ENCODE peak calls at places on chromosome 3, in six cellular contexts. G is stimulated activated CD8-positive, alpha-beta memory T cell treated with anti-CD3 and anti-CD28 coated beads, Interleukin-2, amount 100 ng/mL, for 1 hour; I is posterior vena cava; R is caudate nucleus; Y is neural crest cell; K is putamen. Q is an unnamed sample.

GRCh38 chr3:187025254-187025655 is 94.9 kb downstream of the ST6GAL1 start:
- DNase-seq in R (no peak), Y (no peak), K (no peak), I (no peak), G (peak), Q (no peak)

GRCh38 chr3:97901327-97902295 is 70.6 kb downstream of the RIOX2 start:
- DNase-seq in G (no peak), I (no peak), Y (no peak), R (no peak), K (no peak), Q (no peak)

GRCh38 chr3:101036213-101036618 is 43.0 kb upstream of the ABI3BP start:
- DNase-seq in I (peak), G (no peak), K (no peak), Y (no peak), R (no peak), Q (no peak)

GRCh38 chr3:179091113-179091512 is 19.5 kb upstream of the ZMAT3 start:
- DNase-seq in G (no peak), I (no peak), K (no peak), Y (no peak), R (no peak), Q (no peak)

GRCh38 chr3:106745344-106746168 is 631.7 kb upstream of the CCDC54 start:
- DNase-seq in Y (no peak), R (no peak), K (no peak), G (no peak), I (no peak), Q (no peak)

GRCh38 chr3:5729852-5730251 is 542.3 kb downstream of the EDEM1 start:
- DNase-seq in K (no peak), I (no peak), G (no peak), Y (no peak), R (no peak), Q (no peak)

GRCh38 chr3:194300392-194300758 is 50.8 kb downstream of the CPN2 start:
- DNase-seq in G (no peak), R (no peak), I (peak), K (no peak), Y (no peak), Q (peak)

GRCh38 chr3:64494530-64494929 is 193.3 kb downstream of the ADAMTS9 start:
- DNase-seq in Y (no peak), G (no peak), R (no peak), I (no peak), K (no peak), Q (no peak)

GRCh38 chr3:48039487-48040190 is 23.4 kb upstream of the MAP4 start:
- DNase-seq in R (no peak), Y (no peak), K (peak), G (no peak), I (no peak), Q (no peak)

GRCh38 chr3:138477120-138477519 is 42.7 kb downstream of the ESYT3 start:
- DNase-seq in R (no peak), G (no peak), Y (no peak), K (no peak), I (no peak), Q (no peak)

GRCh38 chr3:76131396-76132153 is 346.2 kb upstream of the ZNF717 start:
- DNase-seq in K (no peak), Y (no peak), R (no peak), I (no peak), G (no peak), Q (no peak)

GRCh38 chr3:72797773-72798543 is 50.3 kb downstream of the SHQ1 start:
- DNase-seq in Y (no peak), R (no peak), G (no peak), K (no peak), I (peak), Q (no peak)

GRCh38 chr3:23874359-23875120 is 42.2 kb downstream of the NKIRAS1 start:
- DNase-seq in I (no peak), R (no peak), K (no peak), G (no peak), Y (no peak), Q (no peak)

GRCh38 chr3:130480736-130481135 is 36.2 kb upstream of the COL6A6 start:
- DNase-seq in R (no peak), I (no peak), K (no peak), G (no peak), Y (peak), Q (no peak)

GRCh38 chr3:11717301-11717700 is 73.6 kb upstream of the VGLL4 start:
- DNase-seq in R (no peak), K (no peak), Y (no peak), G (no peak), I (no peak), Q (no peak)

GRCh38 chr3:17740703-17741102 is 1.7 kb downstream of the TBC1D5 start:
- DNase-seq in K (no peak), G (no peak), Y (no peak), R (no peak), I (no peak), Q (no peak)

GRCh38 chr3:53238051-53238850 is 17.6 kb downstream of the TKT start:
- DNase-seq in R (no peak), K (no peak), I (peak), G (no peak), Y (no peak), Q (peak)

GRCh38 chr3:40801276-40801675 is 276.5 kb downstream of the ZNF621 start:
- DNase-seq in R (no peak), G (no peak), K (no peak), Y (no peak), I (no peak), Q (no peak)

GRCh38 chr3:111238896-111239295 is 167.3 kb downstream of the NECTIN3 start:
- DNase-seq in G (no peak), K (no peak), Y (no peak), I (no peak), R (no peak), Q (no peak)

GRCh38 chr3:38960953-38961622 is 90.7 kb downstream of the SCN11A start:
- DNase-seq in G (no peak), R (no peak), I (no peak), Y (peak), K (peak), Q (no peak)

GRCh38 chr3:5071061-5071460 is 51.0 kb upstream of the ARL8B start:
- DNase-seq in K (no peak), I (no peak), Y (no peak), G (no peak), R (no peak), Q (no peak)

GRCh38 chr3:129632977-129633376 is 26.5 kb upstream of the PLXND1 start:
- DNase-seq in Y (no peak), K (no peak), G (no peak), I (no peak), R (no peak), Q (no peak)

GRCh38 chr3:177451940-177452484 is 254.7 kb upstream of the TBL1XR1 start:
- DNase-seq in R (no peak), K (no peak), I (no peak), Y (no peak), G (no peak), Q (no peak)

GRCh38 chr3:50354850-50355249 is 4.2 kb downstream of the CYB561D2 start:
- DNase-seq in G (no peak), Y (no peak), R (no peak), K (no peak), I (no peak), Q (no peak)

GRCh38 chr3:188712257-188712924 is 459.4 kb upstream of the TPRG1 start:
- DNase-seq in I (no peak), K (no peak), Y (no peak), G (no peak), R (no peak), Q (no peak)

GRCh38 chr3:9622438-9622837 is 26.9 kb upstream of the MTMR14 start:
- DNase-seq in I (peak), K (no peak), Y (no peak), G (no peak), R (no peak), Q (no peak)

GRCh38 chr3:53744351-53744750 is 101.9 kb downstream of the CHDH start:
- DNase-seq in G (no peak), K (no peak), R (peak), I (no peak), Y (no peak), Q (no peak)

GRCh38 chr3:42117175-42118008 is 26.2 kb downstream of the TRAK1 start:
- DNase-seq in I (peak), G (no peak), Y (no peak), K (no peak), R (peak), Q (peak)

GRCh38 chr3:134066539-134067310 is 37.0 kb upstream of the SLCO2A1 start:
- DNase-seq in I (no peak), G (no peak), K (no peak), Y (no peak), R (no peak), Q (no peak)

GRCh38 chr3:114884213-114884923 is 262.7 kb downstream of the ZBTB20 start:
- DNase-seq in I (no peak), Y (no peak), K (no peak), G (no peak), R (no peak), Q (no peak)

GRCh38 chr3:129039271-129040038 is 21.1 kb upstream of the GP9 start:
- DNase-seq in I (peak), R (no peak), Y (no peak), K (no peak), G (no peak), Q (no peak)

GRCh38 chr3:53649816-53650215 is 155.4 kb downstream of the CACNA1D start:
- DNase-seq in Y (no peak), K (no peak), R (no peak), G (no peak), I (no peak), Q (no peak)

GRCh38 chr3:111649180-111649579 is 54.0 kb upstream of the ZBED2 start:
- DNase-seq in Y (no peak), K (no peak), I (no peak), R (no peak), G (no peak), Q (no peak)

GRCh38 chr3:194139977-194140351 is 4.0 kb downstream of the HES1 start:
- DNase-seq in Y (no peak), R (no peak), G (no peak), I (no peak), K (no peak), Q (no peak)

GRCh38 chr3:106338582-106339219 is 469.9 kb upstream of the CBLB start:
- DNase-seq in R (no peak), I (no peak), Y (no peak), K (no peak), G (no peak), Q (no peak)

Q was measured in aorta.